ENCODE peak calls at places on chromosomes 16 and 17, in four cellular contexts. T is skeletal muscle cell, X is AG20443, A is nephron progenitor cell. M is an unnamed sample.

GRCh38 chr16:13873835-13874438 is 46.0 kb upstream of the ERCC4 start:
- DNase-seq in T (no peak), A (peak), X (peak), M (no peak)

GRCh38 chr17:71482625-71483024 is 638.2 kb upstream of the SOX9 start:
- DNase-seq in T (no peak), X (no peak), A (no peak), M (no peak)

GRCh38 chr17:74126179-74126900 is 77.1 kb upstream of the RPL38 start:
- DNase-seq in A (no peak), X (no peak), T (no peak), M (no peak)

GRCh38 chr16:57647136-57647875 is 18.9 kb downstream of the ADGRG1 start:
- DNase-seq in A (no peak), X (no peak), T (no peak), M (no peak)

GRCh38 chr17:55897301-55897700 is 146.4 kb downstream of the PCTP start:
- DNase-seq in X (no peak), A (no peak), T (no peak), M (no peak)

GRCh38 chr16:86700396-86700945 is 122.1 kb downstream of the FOXL1 start:
- DNase-seq in A (no peak), X (no peak), T (no peak), M (no peak)

GRCh38 chr17:31581022-31581483 is 189.6 kb downstream of the RAB11FIP4 start:
- DNase-seq in A (no peak), X (peak), T (peak), M (peak)

GRCh38 chr16:55292491-55292890 is 31.5 kb upstream of the IRX6 start:
- DNase-seq in T (no peak), A (no peak), X (no peak), M (no peak)

GRCh38 chr17:45016823-45017222 is 34.6 kb downstream of the DCAKD start:
- DNase-seq in A (no peak), T (no peak), X (no peak), M (peak)

GRCh38 chr16:19113577-19114358 is at the start of gene ITPRIPL2:
- DNase-seq in X (peak), T (no peak), A (peak), M (peak)

GRCh38 chr17:21199311-21199710 is 14.7 kb downstream of the TMEM11 start:
- DNase-seq in X (peak), A (no peak), T (no peak), M (peak)

GRCh38 chr17:50003916-50004315 is 8.9 kb upstream of the DLX3 start:
- DNase-seq in A (no peak), X (no peak), T (no peak), M (peak)

GRCh38 chr17:58679263-58680037 is 12.4 kb downstream of the TEX14 start:
- DNase-seq in T (peak), X (no peak), A (no peak), M (peak)

M was measured in osteoblast.